ENCODE peak calls at places on chromosomes 3 and 15, in nine cellular contexts. K is NCI-H1105; S is MV-4-11; X is fibroblast of mammary gland; T is ELF-1; O is RPMI7951; Y is stimulated activated CD4-positive, alpha-beta T cell treated with anti-CD3 and anti-CD28 coated beads, Interleukin-4, amount 100 ng/mL, for 1 hour; G is colonic mucosa; P is activated CD8-positive, alpha-beta memory T cell treated with anti-CD3 and anti-CD28 coated beads for 48 hours. Z is an unnamed sample.

GRCh38 chr15:82916161-82916952 is 36.2 kb downstream of the HOMER2 start:
- DNase-seq in S (no peak), X (no peak), Y (no peak), K (no peak), P (no peak), T (no peak), G (no peak), O (no peak), Z (no peak)

GRCh38 chr3:176767385-176767784 is 429.9 kb downstream of the TBL1XR1 start:
- DNase-seq in X (peak; percentile 75), P (no peak), T (no peak), K (no peak), S (no peak), Y (no peak), G (no peak), O (peak; percentile 1), Z (no peak)

GRCh38 chr15:33473005-33473404 is 162.2 kb downstream of the RYR3 start:
- DNase-seq in T (no peak), K (no peak), Y (no peak), P (no peak), G (no peak), O (no peak), X (no peak), S (no peak), Z (no peak)

GRCh38 chr3:183265713-183266417 is 12.8 kb downstream of the B3GNT5 start:
- DNase-seq in Y (peak; percentile 34), K (peak; percentile 63), S (no peak), O (peak; percentile 83), P (no peak), T (no peak), G (peak; percentile 83), X (peak; percentile 98), Z (no peak)

GRCh38 chr3:115322901-115323300 is 175.8 kb upstream of the ZBTB20 start:
- DNase-seq in O (no peak), K (no peak), Y (no peak), T (no peak), P (no peak), S (no peak), X (no peak), G (no peak), Z (no peak)

GRCh38 chr15:70802629-70803028 is 39.3 kb upstream of the UACA start:
- DNase-seq in P (no peak), G (no peak), T (no peak), K (no peak), Y (no peak), S (no peak), O (peak; percentile 94), X (peak; percentile 87), Z (no peak)

GRCh38 chr15:35078221-35078915 is 6.7 kb downstream of the NANOGP8 start:
- DNase-seq in X (peak; percentile 72), O (peak; percentile 42), P (no peak), T (peak; percentile 29), S (no peak), K (peak; percentile 10), G (no peak), Y (peak; percentile 14), Z (no peak)

GRCh38 chr15:34365836-34366235 is 1.2 kb downstream of the LPCAT4 start:
- DNase-seq in K (no peak), P (no peak), G (no peak), T (no peak), S (no peak), X (no peak), O (no peak), Y (no peak), Z (no peak)

GRCh38 chr15:41930221-41930866 is 36.5 kb upstream of the SPTBN5 start:
- DNase-seq in P (no peak), X (peak; percentile 96), Y (no peak), K (no peak), G (peak; percentile 83), S (peak; percentile 83), T (no peak), O (peak; percentile 99), Z (no peak)

GRCh38 chr3:8869613-8870012 is 93.7 kb downstream of the RAD18 start:
- DNase-seq in K (no peak), T (no peak), X (peak; percentile 93), O (peak; percentile 96), Y (no peak), G (no peak), S (no peak), P (no peak), Z (no peak)

GRCh38 chr3:85387913-85388510 is 429.2 kb downstream of the CADM2 start:
- DNase-seq in X (no peak), T (no peak), K (peak; percentile 25), G (no peak), S (no peak), O (no peak), P (no peak), Y (no peak), Z (no peak)

GRCh38 chr3:174355505-174355904 is 503.6 kb upstream of the NAALADL2 start:
- DNase-seq in G (no peak), S (peak; percentile 45), T (peak; percentile 47), X (peak; percentile 53), Y (no peak), K (no peak), O (peak; percentile 20), P (no peak), Z (no peak)

GRCh38 chr15:52118969-52119749 is 6.6 kb upstream of the BCL2L10 start:
- DNase-seq in O (no peak), X (no peak), T (no peak), K (no peak), G (no peak), S (no peak), P (no peak), Y (no peak), Z (no peak)

GRCh38 chr15:63172376-63173115 is 15.3 kb upstream of the RPS27L start:
- DNase-seq in X (no peak), G (no peak), Y (no peak), P (no peak), K (no peak), S (no peak), T (no peak), O (no peak), Z (no peak)

GRCh38 chr15:83205725-83206324 is 1.8 kb downstream of the HDGFL3 start:
- DNase-seq in O (peak; percentile 29), K (no peak), X (peak; percentile 81), G (no peak), S (no peak), T (no peak), Y (no peak), P (no peak), Z (no peak)

GRCh38 chr3:119145500-119146167 is at the start of gene TEX55:
- DNase-seq in K (peak; percentile 56), P (no peak), Y (no peak), X (peak; percentile 56), T (peak; percentile 50), O (peak; percentile 49), G (peak; percentile 29), S (peak; percentile 20), Z (peak; percentile 2)

GRCh38 chr15:100111103-100112060 is 230.4 kb downstream of the ADAMTS17 start:
- DNase-seq in T (peak; percentile 27), P (no peak), X (peak; percentile 83), K (no peak), S (peak; percentile 85), G (peak; percentile 38), O (peak; percentile 96), Y (peak; percentile 39), Z (no peak)

GRCh38 chr15:69127226-69127625 is 33.2 kb upstream of the GLCE start:
- DNase-seq in X (no peak), Y (no peak), S (no peak), O (no peak), T (no peak), K (no peak), G (no peak), P (no peak), Z (no peak)

GRCh38 chr15:86863226-86863915 is 783.7 kb downstream of the AGBL1 start:
- DNase-seq in O (peak; percentile 99), P (no peak), Y (no peak), G (no peak), X (peak; percentile 0), K (no peak), S (peak; percentile 14), T (peak; percentile 76), Z (no peak)

GRCh38 chr3:5312278-5312677 is 124.8 kb downstream of the EDEM1 start:
- DNase-seq in X (peak; percentile 41), Y (no peak), G (no peak), S (no peak), O (no peak), P (no peak), T (no peak), K (no peak), Z (no peak)

GRCh38 chr3:48492461-48493202 is 11.3 kb downstream of the SHISA5 start:
- DNase-seq in Y (no peak), T (no peak), O (no peak), X (peak; percentile 28), G (no peak), K (no peak), P (no peak), S (peak; percentile 97), Z (no peak)

GRCh38 chr3:126570103-126570541 is 11.4 kb upstream of the C3orf22 start:
- DNase-seq in X (no peak), P (no peak), S (no peak), T (no peak), Y (no peak), K (no peak), O (no peak), G (no peak), Z (no peak)

GRCh38 chr3:72274511-72275295 is 489.8 kb upstream of the PROK2 start:
- DNase-seq in K (no peak), G (peak; percentile 77), P (no peak), X (peak; percentile 88), Y (no peak), T (peak; percentile 40), S (peak; percentile 94), O (peak; percentile 98), Z (no peak)

GRCh38 chr3:122407946-122408345 is 7.9 kb downstream of the WDR5B start:
- DNase-seq in P (no peak), X (no peak), S (no peak), Y (no peak), O (no peak), T (no peak), K (no peak), G (no peak), Z (no peak)

GRCh38 chr15:101391981-101392566 is 97.0 kb upstream of the SNRPA1 start:
- DNase-seq in P (no peak), T (no peak), Y (no peak), O (no peak), X (no peak), K (no peak), S (no peak), G (no peak), Z (no peak)

GRCh38 chr3:194782767-194783404 is 97.2 kb downstream of the FAM43A start:
- DNase-seq in X (peak; percentile 75), Y (no peak), G (no peak), O (peak; percentile 63), P (no peak), T (no peak), S (no peak), K (no peak), Z (no peak)

Z was measured in DMS79.